ENCODE peak calls at places on chromosomes 7 and 10, in seven cellular contexts. O is psoas muscle, A is fibroblast of pulmonary artery, B is cardiac fibroblast, F is GM12865, Q is Caco-2, H is right cardiac atrium. U is an unnamed sample.

GRCh38 chr10:5534051-5534821 is 9.5 kb downstream of the CALML3 start:
- DNase-seq in O (no peak), A (peak), B (peak), F (no peak), Q (peak), H (peak), U (peak)

GRCh38 chr7:57789130-57789529 is 339.2 kb downstream of the ZNF716 start:
- DNase-seq in O (no peak), A (no peak), B (no peak), F (no peak), Q (no peak), H (no peak), U (no peak)

GRCh38 chr10:131973160-131973951 is 8.4 kb downstream of the BNIP3 start:
- DNase-seq in O (no peak), A (no peak), B (no peak), F (no peak), Q (no peak), H (peak), U (no peak)

GRCh38 chr10:58554316-58554715 is 41.6 kb downstream of the BICC1 start:
- DNase-seq in O (no peak), A (no peak), B (peak), F (no peak), Q (no peak), H (no peak), U (no peak)

GRCh38 chr10:49761789-49762565 is at the start of gene OGDHL:
- DNase-seq in O (peak), A (peak), B (peak), F (peak), Q (peak), H (peak), U (peak)

GRCh38 chr10:16967000-16967865 is 150.0 kb upstream of the RSU1 start:
- DNase-seq in O (no peak), A (peak), B (peak), F (no peak), Q (no peak), H (no peak), U (no peak)

GRCh38 chr7:106367018-106367420 is 82.2 kb upstream of the NAMPT start:
- DNase-seq in O (no peak), A (peak), B (peak), F (peak), Q (no peak), H (no peak), U (no peak)

GRCh38 chr7:71752171-71752935 is 620.4 kb downstream of the GALNT17 start:
- DNase-seq in O (peak), A (peak), B (peak), F (peak), Q (no peak), H (peak), U (peak)

GRCh38 chr7:50362142-50362541 is 57.6 kb downstream of the IKZF1 start:
- DNase-seq in O (no peak), A (no peak), B (no peak), F (no peak), Q (no peak), H (no peak), U (no peak)

GRCh38 chr10:113169111-113169510 is 219.1 kb downstream of the TCF7L2 start:
- DNase-seq in O (no peak), A (no peak), B (no peak), F (no peak), Q (no peak), H (no peak), U (no peak)

GRCh38 chr7:5533821-5534367 is 110.3 kb upstream of the TNRC18 start:
- DNase-seq in O (no peak), A (no peak), B (no peak), F (no peak), Q (peak), H (no peak), U (no peak)

GRCh38 chr7:149500201-149500600 is 2.6 kb upstream of the ZNF746 start:
- DNase-seq in O (no peak), A (no peak), B (no peak), F (no peak), Q (no peak), H (no peak), U (no peak)

GRCh38 chr7:26038201-26038990 is 113.6 kb upstream of the NFE2L3 start:
- DNase-seq in O (no peak), A (no peak), B (no peak), F (no peak), Q (no peak), H (no peak), U (no peak)

GRCh38 chr7:76069238-76069638 is 21.3 kb downstream of the MDH2 start:
- DNase-seq in O (peak), A (peak), B (peak), F (no peak), Q (peak), H (peak), U (peak)

GRCh38 chr7:91457208-91457607 is 193.0 kb downstream of the FZD1 start:
- DNase-seq in O (no peak), A (no peak), B (no peak), F (no peak), Q (no peak), H (no peak), U (no peak)

GRCh38 chr7:26688388-26688787 is 176.0 kb downstream of the SKAP2 start:
- DNase-seq in O (no peak), A (no peak), B (no peak), F (no peak), Q (peak), H (no peak), U (no peak)

GRCh38 chr7:151705744-151706567 is 171.0 kb downstream of the PRKAG2 start:
- DNase-seq in O (peak), A (peak), B (peak), F (peak), Q (no peak), H (peak), U (peak)

GRCh38 chr10:8543361-8544056 is 489.0 kb downstream of the GATA3 start:
- DNase-seq in O (no peak), A (no peak), B (no peak), F (no peak), Q (no peak), H (no peak), U (peak)

GRCh38 chr7:36003343-36003742 is 149.7 kb upstream of the EEPD1 start:
- DNase-seq in O (no peak), A (no peak), B (no peak), F (no peak), Q (no peak), H (no peak), U (no peak)

GRCh38 chr7:142583424-142583823 is 165.8 kb upstream of the PRSS1 start:
- DNase-seq in O (peak), A (peak), B (peak), F (peak), Q (no peak), H (no peak), U (no peak)

GRCh38 chr7:105752671-105753275 is 123.6 kb downstream of the ATXN7L1 start:
- DNase-seq in O (no peak), A (no peak), B (no peak), F (no peak), Q (no peak), H (no peak), U (no peak)

GRCh38 chr7:67794544-67794943 is 797.9 kb downstream of the TYW1 start:
- DNase-seq in O (no peak), A (no peak), B (no peak), F (no peak), Q (no peak), H (no peak), U (no peak)

GRCh38 chr10:131150126-131150525 is 161.4 kb downstream of the TCERG1L start:
- DNase-seq in O (no peak), A (no peak), B (no peak), F (no peak), Q (no peak), H (no peak), U (no peak)

DNA sequence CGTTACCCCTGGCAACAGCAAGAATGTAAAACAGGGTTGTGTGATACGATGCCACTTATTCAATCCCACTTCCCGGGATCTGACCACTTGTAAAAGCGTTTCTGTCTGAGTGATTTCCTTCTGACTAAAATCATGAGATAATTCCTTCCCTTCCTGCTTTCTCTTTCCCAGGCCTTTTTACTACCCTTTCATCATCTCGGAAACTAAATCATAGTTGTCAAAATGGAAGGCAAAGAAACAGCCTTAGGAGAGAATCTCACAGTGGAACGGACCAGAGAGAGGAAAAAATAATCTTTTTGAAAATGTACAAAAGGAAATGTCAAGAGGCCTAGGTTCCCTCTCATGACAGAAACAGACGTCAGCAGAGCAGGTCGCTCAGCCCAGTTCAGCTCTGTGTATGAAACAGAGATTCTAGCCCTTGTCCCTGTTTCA is 29.7 kb downstream of the DIP2C start:
- DNase-seq in O (no peak), A (peak), B (peak), F (peak), Q (no peak), H (peak), U (no peak)
- H3K4me3 ChIP-seq in O (no peak), A (peak), B (no peak), F (no peak), Q (no peak), H (no peak), U (no peak)

DNA sequence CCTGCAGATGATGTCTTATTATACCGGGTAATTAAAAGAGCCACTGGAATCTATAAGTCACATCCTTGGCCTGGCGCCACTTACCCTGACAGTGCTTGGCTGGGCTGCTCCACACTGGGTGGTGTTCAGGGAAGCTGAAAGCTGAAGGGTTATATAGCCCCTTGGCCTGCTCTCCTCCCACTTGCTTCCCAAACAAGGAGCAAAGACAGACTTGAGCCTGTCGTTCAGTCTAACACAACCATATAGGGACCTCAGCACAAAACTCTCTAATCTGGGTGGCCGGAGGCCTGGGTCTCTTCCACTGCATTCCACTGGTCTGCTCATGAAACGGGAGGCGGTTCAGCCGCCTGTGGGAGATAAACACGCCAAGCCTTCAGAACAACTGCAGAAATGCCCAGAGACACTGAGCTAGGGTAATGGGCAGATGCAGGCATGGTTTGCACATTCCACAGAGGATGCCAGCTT is at the start of gene ACTA2:
- DNase-seq in O (no peak), A (peak), B (peak), F (no peak), Q (no peak), H (peak), U (peak)
- H3K4me3 ChIP-seq in O (peak), A (peak), B (peak), F (no peak), Q (no peak), H (peak), U (peak)

GRCh38 chr7:116164552-116164951 is 45.8 kb upstream of the TES start:
- DNase-seq in O (no peak), A (peak), B (peak), F (peak), Q (no peak), H (no peak), U (no peak)
- H3K4me3 ChIP-seq in O (no peak), A (no peak), B (no peak), F (no peak), Q (no peak), H (no peak), U (no peak)

DNA sequence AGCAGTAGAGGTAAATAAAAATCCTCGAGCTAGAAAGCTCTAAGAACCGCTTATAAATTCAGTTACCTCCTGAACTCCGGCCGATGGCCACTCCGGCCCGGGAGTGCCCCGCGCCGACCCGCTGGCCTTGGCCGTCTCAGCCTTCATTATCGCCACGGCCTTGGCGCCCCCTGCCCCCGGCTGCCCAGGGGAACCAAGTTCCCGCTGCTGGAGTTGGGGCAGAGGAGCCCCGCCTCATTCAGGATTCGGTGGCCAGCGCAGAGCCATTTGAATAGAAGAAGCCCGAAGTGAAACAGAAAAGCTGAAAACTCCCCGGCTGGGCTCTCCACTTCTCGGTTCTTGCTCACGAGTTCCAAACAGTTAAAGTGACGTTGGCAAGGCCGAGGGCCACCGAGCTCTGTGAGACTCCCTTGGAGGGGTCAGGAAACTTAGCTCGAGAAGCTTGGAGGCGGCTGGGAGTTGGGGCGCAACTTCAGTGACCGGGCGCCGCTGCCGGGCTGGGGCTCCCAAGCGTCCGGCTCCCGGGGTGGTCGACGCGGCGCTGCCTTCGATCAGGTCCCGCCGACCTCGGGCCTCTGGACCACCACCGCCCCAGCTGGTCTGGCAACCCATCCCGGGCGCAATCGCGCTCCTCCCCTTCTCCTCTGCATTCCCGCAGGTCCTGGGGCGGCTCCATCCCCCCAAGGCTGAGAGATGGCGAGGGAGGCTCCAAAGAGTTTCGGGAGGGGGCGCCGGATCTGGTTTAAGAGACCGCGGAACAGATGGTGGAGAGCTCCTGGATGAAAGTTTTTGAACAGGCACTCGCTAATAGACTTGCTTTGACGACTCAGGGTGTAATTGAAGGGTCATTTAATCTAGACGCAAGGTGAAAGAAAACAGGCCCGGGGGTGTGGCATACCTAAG is 5.8 kb upstream of the FEZF1 start:
- DNase-seq in O (no peak), A (peak), B (no peak), F (peak), Q (no peak), H (peak), U (no peak)
- H3K4me3 ChIP-seq in O (peak), A (peak), B (peak), F (peak), Q (no peak), H (peak), U (peak)

DNA sequence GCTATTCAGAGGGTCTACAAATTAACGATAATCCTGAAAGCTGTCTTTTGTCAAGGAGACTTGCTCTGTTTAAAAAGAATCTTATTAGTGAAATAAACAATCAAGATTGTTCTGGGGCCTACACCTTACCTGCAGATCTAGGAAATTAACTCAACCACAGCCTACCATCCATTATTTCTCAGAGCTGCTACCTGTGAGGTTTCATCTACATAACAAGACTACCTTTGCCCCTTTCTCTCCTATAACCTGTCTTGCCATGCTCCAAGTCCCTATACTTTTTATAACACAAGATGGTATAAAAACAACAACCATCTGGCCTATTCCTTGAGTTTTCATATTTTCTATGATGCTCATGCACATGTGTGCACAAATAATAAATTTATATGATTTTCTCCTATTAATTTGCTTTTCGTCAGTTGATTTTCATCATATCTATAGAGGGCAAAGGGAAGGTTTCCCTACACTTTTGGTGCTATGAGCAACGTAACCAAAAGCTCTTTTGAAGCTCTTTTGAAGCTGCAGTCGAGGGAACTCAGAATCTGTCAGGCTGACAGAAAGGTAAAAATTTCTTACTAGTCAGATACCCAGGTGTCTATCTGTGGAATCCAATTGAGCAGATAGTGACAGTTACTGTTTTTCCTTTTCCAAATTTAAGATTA is 138.1 kb downstream of the CACNA2D1 start:
- DNase-seq in O (no peak), A (no peak), B (no peak), F (no peak), Q (no peak), H (no peak), U (no peak)
- H3K4me3 ChIP-seq in O (no peak), A (no peak), B (no peak), F (no peak), Q (no peak), H (no peak), U (no peak)

GRCh38 chr10:115818015-115818414 is 455.0 kb downstream of the GFRA1 start:
- DNase-seq in O (no peak), A (no peak), B (no peak), F (no peak), Q (no peak), H (no peak), U (no peak)
- H3K4me3 ChIP-seq in O (no peak), A (no peak), B (no peak), F (no peak), Q (no peak), H (no peak), U (no peak)

U was measured in transverse colon.